ENCODE peak calls at places on chromosomes 13 and 19, in ten cellular contexts. C, W, Y, N, P, F, Q, R, J and S are unnamed samples.

GRCh38 chr13:34738251-34739170 is 203.6 kb upstream of the NBEA start:
- DNase-seq in W (no peak), F (no peak), N (no peak), J (no peak), C (no peak), R (no peak), Y (no peak), Q (no peak), P (no peak), S (no peak)

GRCh38 chr19:14394167-14394566 is 12.9 kb downstream of the ADGRE5 start:
- DNase-seq in Q (no peak), W (no peak), N (no peak), Y (no peak), R (no peak), F (no peak), J (no peak), P (no peak), C (no peak), S (no peak)

GRCh38 chr19:14352526-14352925 is 28.7 kb upstream of the ADGRE5 start:
- DNase-seq in F (no peak), Q (no peak), P (no peak), Y (no peak), N (no peak), W (no peak), C (no peak), J (no peak), R (no peak), S (no peak)

GRCh38 chr13:82294226-82294625 is 1588.0 kb downstream of the SLITRK1 start:
- DNase-seq in R (no peak), C (no peak), N (no peak), J (no peak), Q (no peak), W (no peak), Y (no peak), F (no peak), P (no peak), S (no peak)

GRCh38 chr19:43101950-43102349 is 19.4 kb upstream of the PSG2 start:
- DNase-seq in J (no peak), F (no peak), W (no peak), P (no peak), C (no peak), Q (no peak), Y (no peak), R (no peak), N (no peak), S (no peak)

GRCh38 chr13:113560645-113561416 is 23.7 kb upstream of the TFDP1 start:
- DNase-seq in R (no peak), W (peak; percentile 11), F (no peak), Q (peak; percentile 54), N (no peak), C (no peak), P (no peak), Y (no peak), J (no peak), S (no peak)

GRCh38 chr13:102724923-102725322 is 30.1 kb upstream of the METTL21C start:
- DNase-seq in P (peak; percentile 2), W (no peak), J (no peak), C (peak; percentile 72), Q (no peak), R (peak; percentile 54), N (no peak), Y (no peak), F (no peak), S (no peak)

GRCh38 chr19:48739835-48740704 is at the start of gene RASIP1:
- DNase-seq in W (no peak), N (no peak), C (no peak), R (no peak), F (no peak), Q (peak; percentile 72), J (no peak), P (no peak), Y (no peak), S (no peak)

GRCh38 chr19:49807174-49807830 is 5.8 kb downstream of the FUZ start:
- DNase-seq in C (no peak), Y (no peak), R (no peak), P (no peak), Q (no peak), W (no peak), J (no peak), N (no peak), F (no peak), S (no peak)

GRCh38 chr13:100537486-100537885 is 51.1 kb downstream of the GGACT start:
- DNase-seq in Q (no peak), Y (no peak), W (no peak), N (no peak), R (no peak), C (no peak), P (no peak), F (no peak), J (no peak), S (no peak)

GRCh38 chr13:89066868-89067466 is 1395.8 kb downstream of the SLITRK5 start:
- DNase-seq in N (no peak), Q (no peak), P (no peak), W (peak; percentile 47), F (no peak), R (no peak), Y (no peak), C (peak; percentile 2), J (no peak), S (no peak)

GRCh38 chr13:75906315-75906714 is 270.2 kb downstream of the LMO7 start:
- DNase-seq in P (no peak), W (no peak), C (no peak), Y (no peak), J (no peak), F (no peak), N (no peak), Q (no peak), R (no peak), S (no peak)

GRCh38 chr19:2575734-2576481 is 100.0 kb downstream of the GADD45B start:
- DNase-seq in J (peak; percentile 78), Q (peak; percentile 96), N (peak; percentile 99), C (no peak), R (peak; percentile 95), Y (peak; percentile 34), P (peak; percentile 28), F (peak; percentile 78), W (peak; percentile 83), S (no peak)

GRCh38 chr13:77916481-77916880 is 2.1 kb downstream of the EDNRB start:
- DNase-seq in Y (no peak), R (no peak), N (no peak), Q (no peak), P (no peak), J (no peak), F (no peak), C (no peak), W (no peak), S (no peak)

GRCh38 chr13:26074706-26075105 is 22.9 kb upstream of the SHISA2 start:
- DNase-seq in F (no peak), J (peak; percentile 15), Y (no peak), P (peak; percentile 24), N (no peak), W (peak; percentile 22), C (no peak), Q (no peak), R (peak; percentile 51), S (no peak)

GRCh38 chr13:99749627-99750026 is 221.9 kb downstream of the ZIC5 start:
- DNase-seq in P (no peak), R (peak; percentile 3), W (no peak), N (no peak), J (no peak), F (no peak), C (no peak), Y (no peak), Q (no peak), S (no peak)

GRCh38 chr13:23289917-23290357 is 109.2 kb downstream of the SGCG start:
- DNase-seq in F (no peak), Y (no peak), J (no peak), W (peak; percentile 23), R (peak; percentile 92), C (peak; percentile 63), N (no peak), P (no peak), Q (no peak), S (no peak)

GRCh38 chr19:3096267-3096901 is 2.2 kb downstream of the GNA11 start:
- DNase-seq in J (no peak), Q (no peak), F (no peak), P (no peak), R (no peak), C (no peak), Y (no peak), N (no peak), W (no peak), S (no peak)

GRCh38 chr13:92463134-92463533 is 763.5 kb upstream of the GPC6 start:
- DNase-seq in J (no peak), Q (no peak), R (no peak), F (no peak), W (no peak), C (no peak), P (no peak), Y (no peak), N (no peak), S (no peak)

DNA sequence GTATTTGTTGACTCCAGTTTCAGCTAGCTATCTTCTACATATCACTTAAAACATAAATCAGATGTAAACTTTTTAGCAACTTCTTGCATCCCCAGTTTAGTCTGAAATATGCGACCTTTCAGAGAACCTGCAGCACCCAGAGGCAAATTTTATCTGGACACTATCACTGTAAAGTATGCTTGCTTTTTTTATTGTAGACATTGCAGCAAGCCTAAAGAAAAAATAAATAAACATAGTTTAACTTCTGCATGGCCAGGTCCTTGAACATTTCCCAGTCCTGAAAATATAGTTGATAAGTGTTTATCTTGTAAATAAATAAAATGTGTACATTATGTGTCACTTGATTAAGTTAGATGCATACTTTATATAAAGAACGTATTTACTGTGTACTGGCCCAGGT is 1829.4 kb downstream of the PCDH9 start:
- DNase-seq in N (no peak), R (no peak), Q (no peak), W (no peak), C (no peak), P (no peak), F (no peak), J (no peak), Y (no peak), S (no peak)
- TF ChIP-seq CTCF in N (no peak), R (no peak), Q (no peak), W (no peak), C (no peak), P (no peak), F (no peak), J (no peak), Y (no peak), S (no peak)

GRCh38 chr19:23996549-23996948 is 81.9 kb downstream of the ZNF726 start:
- DNase-seq in R (no peak), W (peak; percentile 17), Q (no peak), F (no peak), C (no peak), P (peak; percentile 5), N (no peak), J (no peak), Y (no peak), S (no peak)
- TF ChIP-seq CTCF in R (peak; percentile 44), W (no peak), Q (no peak), F (no peak), C (no peak), P (peak; percentile 55), N (peak; percentile 15), J (no peak), Y (no peak), S (peak; percentile 28)

GRCh38 chr13:108269601-108270328 is at the start of gene TNFSF13B:
- DNase-seq in Q (peak; percentile 61), R (peak; percentile 6), P (peak; percentile 32), C (no peak), F (no peak), W (peak; percentile 25), N (peak; percentile 67), J (no peak), Y (peak; percentile 66), S (peak; percentile 54)
- TF ChIP-seq CTCF in Q (no peak), R (peak; percentile 38), P (no peak), C (no peak), F (no peak), W (no peak), N (no peak), J (peak; percentile 10), Y (no peak), S (no peak)

GRCh38 chr13:66689628-66690027 is 540.5 kb downstream of the PCDH9 start:
- DNase-seq in Y (no peak), C (no peak), J (no peak), W (peak; percentile 24), Q (no peak), N (no peak), R (peak; percentile 36), F (no peak), P (no peak), S (no peak)
- TF ChIP-seq CTCF in Y (no peak), C (no peak), J (peak; percentile 12), W (no peak), Q (no peak), N (no peak), R (peak; percentile 65), F (no peak), P (no peak), S (no peak)